ENCODE peak calls at places on chromosomes 2 and 18, in seven cellular contexts. H is fibroblast of lung, I is coronary artery, T is left lung, N is left ventricle myocardium inferior, U is astrocyte, S is tibial artery. D is an unnamed sample.

GRCh38 chr2:200377774-200378336 is 71.4 kb downstream of the SPATS2L start:
- DNase-seq in H (no peak), I (no peak), T (no peak), N (no peak), U (no peak), S (no peak), D (no peak)

GRCh38 chr2:12607971-12608370 is 108.8 kb upstream of the TRIB2 start:
- DNase-seq in H (no peak), I (no peak), T (no peak), N (no peak), U (peak; percentile 64), S (no peak), D (no peak)

GRCh38 chr2:115303-115702 is 69.0 kb upstream of the FAM110C start:
- DNase-seq in H (no peak), I (no peak), T (no peak), N (no peak), U (no peak), S (no peak), D (no peak)

GRCh38 chr2:219638948-219639341 is 11.5 kb downstream of the SLC4A3 start:
- DNase-seq in H (no peak), I (no peak), T (no peak), N (no peak), U (no peak), S (no peak), D (no peak)

GRCh38 chr2:20625491-20625919 is 25.4 kb downstream of the HS1BP3 start:
- DNase-seq in H (no peak), I (peak; percentile 35), T (peak; percentile 35), N (peak; percentile 14), U (no peak), S (peak; percentile 51), D (no peak)

GRCh38 chr2:197307933-197308521 is 2.6 kb downstream of the ANKRD44 start:
- DNase-seq in H (no peak), I (no peak), T (no peak), N (no peak), U (no peak), S (no peak), D (no peak)

GRCh38 chr2:217800433-217801114 is 202.2 kb downstream of the TNS1 start:
- DNase-seq in H (no peak), I (peak; percentile 75), T (no peak), N (peak; percentile 15), U (no peak), S (peak; percentile 58), D (peak; percentile 43)

GRCh38 chr2:26580151-26580550 is 61.0 kb downstream of the CIB4 start:
- DNase-seq in H (no peak), I (peak; percentile 60), T (no peak), N (no peak), U (no peak), S (peak; percentile 39), D (peak; percentile 45)

GRCh38 chr2:73922681-73923080 is 4.0 kb upstream of the DGUOK start:
- DNase-seq in H (no peak), I (no peak), T (no peak), N (no peak), U (no peak), S (no peak), D (no peak)
- TF ChIP-seq CTCF in H (no peak), I (no peak), T (no peak), N (no peak), U (no peak), S (no peak), D (no peak)

GRCh38 chr2:71933467-71934319 is 214.0 kb downstream of the CYP26B1 start:
- DNase-seq in H (no peak), I (peak; percentile 63), T (no peak), N (no peak), U (peak; percentile 14), S (peak; percentile 64), D (peak; percentile 55)
- TF ChIP-seq CTCF in H (no peak), I (no peak), T (no peak), N (peak; percentile 38), U (no peak), S (no peak), D (peak; percentile 22)

GRCh38 chr18:32550958-32551357 is 80.3 kb upstream of the GAREM1 start:
- DNase-seq in H (no peak), I (no peak), T (no peak), N (no peak), U (no peak), S (no peak), D (no peak)
- TF ChIP-seq CTCF in H (no peak), I (no peak), T (no peak), N (no peak), U (no peak), S (no peak), D (peak; percentile 43)

GRCh38 chr2:46555011-46555410 is 75.6 kb downstream of the TMEM247 start:
- DNase-seq in H (no peak), I (peak; percentile 68), T (no peak), N (no peak), U (no peak), S (no peak), D (no peak)
- TF ChIP-seq CTCF in H (peak; percentile 17), I (no peak), T (peak; percentile 25), N (peak; percentile 39), U (no peak), S (peak; percentile 6), D (peak; percentile 69)

DNA sequence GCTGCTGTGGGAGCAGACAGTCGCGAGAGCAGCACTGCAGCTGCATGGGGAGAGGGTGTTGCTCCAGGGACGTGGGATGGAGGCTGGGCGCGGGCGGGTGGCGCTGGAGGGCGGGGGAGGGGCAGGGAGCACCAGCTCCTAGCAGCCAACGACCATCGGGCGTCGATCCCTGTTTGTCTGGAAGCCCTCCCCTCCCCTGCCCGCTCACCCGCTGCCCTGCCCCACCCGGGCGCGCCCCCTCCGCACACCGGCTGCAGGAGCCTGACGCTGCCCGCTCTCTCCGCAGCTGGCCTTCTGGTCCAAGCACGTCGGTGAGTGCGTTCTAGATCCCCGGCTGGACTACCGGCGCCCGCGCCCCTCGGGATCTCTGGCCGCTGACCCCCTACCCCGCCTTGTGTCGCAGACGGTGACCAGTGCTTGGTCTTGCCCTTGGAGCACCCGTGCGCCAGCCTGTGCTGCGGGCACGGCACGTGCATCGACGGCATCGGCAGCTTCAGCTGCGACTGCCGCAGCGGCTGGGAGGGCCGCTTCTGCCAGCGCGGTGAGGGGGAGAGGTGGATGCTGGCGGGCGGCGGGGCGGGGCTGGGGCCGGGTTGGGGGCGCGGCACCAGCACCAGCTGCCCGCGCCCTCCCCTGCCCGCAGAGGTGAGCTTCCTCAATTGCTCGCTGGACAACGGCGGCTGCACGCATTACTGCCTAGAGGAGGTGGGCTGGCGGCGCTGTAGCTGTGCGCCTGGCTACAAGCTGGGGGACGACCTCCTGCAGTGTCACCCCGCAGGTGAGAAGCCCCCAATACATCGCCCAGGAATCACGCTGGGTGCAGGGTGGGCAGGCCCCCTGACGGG is 4.6 kb downstream of the PROC start:
- DNase-seq in H (no peak), I (no peak), T (no peak), N (no peak), U (no peak), S (no peak), D (no peak)
- TF ChIP-seq CTCF in H (no peak), I (no peak), T (no peak), N (no peak), U (no peak), S (no peak), D (no peak)

GRCh38 chr2:238015705-238016104 is 45.1 kb upstream of the SCLY start:
- DNase-seq in H (no peak), I (no peak), T (no peak), N (no peak), U (no peak), S (no peak), D (no peak)
- TF ChIP-seq CTCF in H (no peak), I (no peak), T (no peak), N (peak; percentile 33), U (no peak), S (no peak), D (no peak)

DNA sequence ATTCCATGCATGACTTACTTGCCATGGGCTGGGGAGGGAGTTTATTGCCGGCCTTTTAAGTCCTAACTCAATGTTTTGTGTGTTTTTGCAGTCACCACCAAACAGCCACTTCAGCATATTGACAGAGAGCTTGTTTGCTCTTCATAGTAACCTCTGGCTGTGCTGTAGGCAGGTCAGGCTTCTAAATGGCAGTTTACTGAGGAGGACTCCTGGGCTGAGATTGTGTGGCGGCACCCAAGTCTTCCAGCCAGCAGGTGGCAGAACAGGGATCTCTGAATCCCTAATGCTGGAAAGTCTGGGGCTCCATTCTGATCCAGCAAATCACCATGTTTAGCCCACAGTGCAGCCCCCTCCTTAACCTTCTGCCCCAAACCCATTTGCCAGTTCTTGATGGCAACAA is 121.2 kb downstream of the CAPN13 start:
- DNase-seq in H (no peak), I (no peak), T (no peak), N (no peak), U (no peak), S (no peak), D (no peak)
- TF ChIP-seq CTCF in H (no peak), I (no peak), T (peak; percentile 15), N (peak; percentile 40), U (no peak), S (no peak), D (peak; percentile 57)

D was measured in type B pancreatic cell.